ENCODE peak calls at places on chromosomes 12 and 14, in eight cellular contexts. One of them, this sample, is unnamed. For H3K36me3 and H3K4me1, the result is how much of the 10 kb centered on the place peaks cover.

GRCh38 chr14:103819503-103820307 is 27.7 kb downstream of the PPP1R13B start:
- DNase-seq in ovary: peak
- DNase-seq in pancreas: peak
- DNase-seq in SK-N-SH: peak
- DNase-seq in transverse colon: peak
- DNase-seq in Caco-2: no peak
- DNase-seq in small intestine: no peak
- DNase-seq in HAP-1: no peak
- DNase-seq in this sample: peak

GRCh38 chr12:91272456-91273063 is 89.9 kb upstream of the DCN start:
- DNase-seq in SK-N-SH: no peak
- DNase-seq in Caco-2: no peak
- DNase-seq in ovary: peak
- DNase-seq in HAP-1: no peak
- DNase-seq in transverse colon: peak
- DNase-seq in pancreas: peak
- DNase-seq in small intestine: no peak
- DNase-seq in this sample: peak

GRCh38 chr12:82223421-82223820 is 134.8 kb downstream of the CCDC59 start:
- DNase-seq in transverse colon: no peak
- DNase-seq in small intestine: no peak
- DNase-seq in ovary: no peak
- DNase-seq in SK-N-SH: no peak
- DNase-seq in Caco-2: no peak
- DNase-seq in pancreas: no peak
- DNase-seq in HAP-1: no peak
- DNase-seq in this sample: no peak

GRCh38 chr12:6606331-6607131 is 648 bp downstream of the CHD4 start:
- DNase-seq in ovary: peak
- DNase-seq in SK-N-SH: peak
- DNase-seq in pancreas: peak
- DNase-seq in HAP-1: no peak
- DNase-seq in Caco-2: peak
- DNase-seq in transverse colon: peak
- DNase-seq in small intestine: peak
- DNase-seq in this sample: no peak

GRCh38 chr12:49091056-49091835 is 3.4 kb downstream of the DHH start:
- DNase-seq in HAP-1: no peak
- DNase-seq in ovary: no peak
- DNase-seq in small intestine: no peak
- DNase-seq in transverse colon: no peak
- DNase-seq in SK-N-SH: no peak
- DNase-seq in Caco-2: no peak
- DNase-seq in pancreas: no peak
- DNase-seq in this sample: no peak

GRCh38 chr12:104319918-104320626 is 16.5 kb downstream of the EID3 start:
- DNase-seq in HAP-1: no peak
- DNase-seq in pancreas: no peak
- DNase-seq in ovary: no peak
- DNase-seq in SK-N-SH: no peak
- DNase-seq in small intestine: no peak
- DNase-seq in transverse colon: no peak
- DNase-seq in Caco-2: no peak
- DNase-seq in this sample: no peak

GRCh38 chr14:105733081-105734065 is 207.0 kb downstream of the TMEM121 start:
- DNase-seq in Caco-2: no peak
- DNase-seq in ovary: no peak
- DNase-seq in pancreas: no peak
- DNase-seq in transverse colon: no peak
- DNase-seq in HAP-1: no peak
- DNase-seq in small intestine: no peak
- DNase-seq in SK-N-SH: peak
- DNase-seq in this sample: no peak

GRCh38 chr14:73909681-73910080 is 23.0 kb downstream of the ZNF410 start:
- DNase-seq in Caco-2: no peak
- DNase-seq in SK-N-SH: no peak
- DNase-seq in ovary: peak
- DNase-seq in HAP-1: no peak
- DNase-seq in transverse colon: no peak
- DNase-seq in pancreas: no peak
- DNase-seq in small intestine: no peak
- DNase-seq in this sample: no peak

GRCh38 chr12:70487440-70487839 is 121.3 kb downstream of the KCNMB4 start:
- DNase-seq in SK-N-SH: no peak
- DNase-seq in HAP-1: no peak
- DNase-seq in pancreas: no peak
- DNase-seq in Caco-2: no peak
- DNase-seq in transverse colon: no peak
- DNase-seq in small intestine: no peak
- DNase-seq in ovary: no peak
- DNase-seq in this sample: no peak

GRCh38 chr14:90354551-90355298 is 23.0 kb upstream of the NRDE2 start:
- DNase-seq in SK-N-SH: no peak
- DNase-seq in HAP-1: no peak
- DNase-seq in pancreas: no peak
- DNase-seq in ovary: no peak
- DNase-seq in transverse colon: no peak
- DNase-seq in Caco-2: no peak
- DNase-seq in small intestine: no peak
- DNase-seq in this sample: no peak

DNA sequence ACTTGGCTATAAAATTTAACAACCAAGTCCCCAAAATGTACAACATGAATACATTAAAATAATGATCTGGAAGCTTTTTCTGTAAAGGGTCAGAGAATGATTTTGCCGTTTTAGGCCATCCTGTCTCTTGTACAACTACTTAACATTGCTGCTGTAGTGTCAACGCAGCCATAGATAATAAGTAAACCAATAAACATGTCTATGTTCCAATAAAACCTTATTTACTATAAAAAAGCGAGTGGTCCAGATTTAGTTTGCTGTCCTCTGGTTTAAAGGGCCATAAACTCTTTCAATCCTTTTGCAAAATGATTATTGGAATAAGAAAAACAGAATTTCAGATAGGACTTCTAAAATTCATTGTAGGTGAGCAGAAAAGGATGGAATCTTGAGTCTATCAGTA is 29.2 kb downstream of the SBNO1 start:
- DNase-seq in pancreas: no peak
- DNase-seq in HAP-1: no peak
- DNase-seq in SK-N-SH: no peak
- DNase-seq in ovary: no peak
- DNase-seq in small intestine: no peak
- DNase-seq in transverse colon: no peak
- DNase-seq in Caco-2: no peak
- DNase-seq in this sample: no peak
- H3K36me3 ChIP-seq in pancreas: under half
- H3K36me3 ChIP-seq in HAP-1: half or more
- H3K36me3 ChIP-seq in SK-N-SH: under half
- H3K36me3 ChIP-seq in ovary: under half
- H3K36me3 ChIP-seq in small intestine: under half
- H3K36me3 ChIP-seq in transverse colon: under half
- H3K36me3 ChIP-seq in Caco-2: under half
- H3K36me3 ChIP-seq in this sample: under half

DNA sequence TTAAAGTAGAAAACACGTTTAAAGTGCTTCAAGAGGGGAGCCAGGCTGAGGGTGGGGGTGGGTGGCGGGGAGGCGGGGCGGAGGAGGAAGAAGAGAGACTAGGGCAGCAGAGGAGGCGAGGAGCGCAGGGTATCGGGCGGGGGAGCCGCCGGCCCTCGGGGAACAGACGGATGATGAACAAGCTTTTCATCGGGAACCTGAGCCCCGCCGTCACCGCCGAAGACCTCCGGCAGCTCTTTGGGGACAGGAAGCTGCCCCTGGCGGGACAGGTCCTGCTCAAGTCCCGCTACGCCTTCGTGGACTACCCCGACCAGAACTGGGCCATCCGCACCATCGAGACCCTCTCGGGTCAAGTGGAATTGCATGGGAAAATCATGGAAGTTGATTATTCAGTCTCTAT is 39.2 kb downstream of the ZCRB1 start:
- DNase-seq in SK-N-SH: no peak
- DNase-seq in ovary: no peak
- DNase-seq in pancreas: no peak
- DNase-seq in transverse colon: no peak
- DNase-seq in Caco-2: no peak
- DNase-seq in small intestine: no peak
- DNase-seq in HAP-1: no peak
- DNase-seq in this sample: no peak
- H3K4me1 ChIP-seq in SK-N-SH: under half
- H3K4me1 ChIP-seq in ovary: under half
- H3K4me1 ChIP-seq in pancreas: under half
- H3K4me1 ChIP-seq in transverse colon: under half
- H3K4me1 ChIP-seq in Caco-2: under half
- H3K4me1 ChIP-seq in small intestine: under half
- H3K4me1 ChIP-seq in HAP-1: under half
- H3K4me1 ChIP-seq in this sample: under half

GRCh38 chr12:124956571-124956970 is 32.4 kb downstream of the DHX37 start:
- DNase-seq in pancreas: no peak
- DNase-seq in Caco-2: no peak
- DNase-seq in transverse colon: no peak
- DNase-seq in SK-N-SH: peak
- DNase-seq in HAP-1: no peak
- DNase-seq in small intestine: no peak
- DNase-seq in ovary: no peak
- DNase-seq in this sample: no peak
- H3K36me3 ChIP-seq in pancreas: under half
- H3K36me3 ChIP-seq in Caco-2: under half
- H3K36me3 ChIP-seq in transverse colon: under half
- H3K36me3 ChIP-seq in SK-N-SH: under half
- H3K36me3 ChIP-seq in HAP-1: half or more
- H3K36me3 ChIP-seq in small intestine: under half
- H3K36me3 ChIP-seq in ovary: under half
- H3K36me3 ChIP-seq in this sample: under half

GRCh38 chr12:102501773-102502172 is 21.4 kb upstream of the IGF1 start:
- DNase-seq in HAP-1: peak
- DNase-seq in pancreas: no peak
- DNase-seq in transverse colon: no peak
- DNase-seq in small intestine: no peak
- DNase-seq in ovary: peak
- DNase-seq in Caco-2: no peak
- DNase-seq in SK-N-SH: no peak
- DNase-seq in this sample: no peak
- H3K4me1 ChIP-seq in HAP-1: under half
- H3K4me1 ChIP-seq in pancreas: under half
- H3K4me1 ChIP-seq in transverse colon: under half
- H3K4me1 ChIP-seq in small intestine: under half
- H3K4me1 ChIP-seq in ovary: under half
- H3K4me1 ChIP-seq in Caco-2: under half
- H3K4me1 ChIP-seq in SK-N-SH: under half
- H3K4me1 ChIP-seq in this sample: under half

GRCh38 chr12:124333724-124334123 is 38.8 kb downstream of the RFLNA start:
- DNase-seq in pancreas: peak
- DNase-seq in SK-N-SH: no peak
- DNase-seq in small intestine: no peak
- DNase-seq in transverse colon: no peak
- DNase-seq in Caco-2: no peak
- DNase-seq in HAP-1: no peak
- DNase-seq in ovary: no peak
- DNase-seq in this sample: no peak

GRCh38 chr12:124332900-124333299 is 38.0 kb downstream of the RFLNA start:
- DNase-seq in Caco-2: no peak
- DNase-seq in ovary: no peak
- DNase-seq in pancreas: peak
- DNase-seq in SK-N-SH: no peak
- DNase-seq in transverse colon: no peak
- DNase-seq in small intestine: no peak
- DNase-seq in HAP-1: no peak
- DNase-seq in this sample: no peak

GRCh38 chr12:124335426-124336183 is 40.7 kb downstream of the RFLNA start:
- DNase-seq in ovary: no peak
- DNase-seq in transverse colon: no peak
- DNase-seq in pancreas: peak
- DNase-seq in small intestine: no peak
- DNase-seq in SK-N-SH: no peak
- DNase-seq in HAP-1: no peak
- DNase-seq in Caco-2: no peak
- DNase-seq in this sample: no peak

GRCh38 chr12:124334976-124335375 is 40.1 kb downstream of the RFLNA start:
- DNase-seq in small intestine: no peak
- DNase-seq in transverse colon: no peak
- DNase-seq in SK-N-SH: no peak
- DNase-seq in HAP-1: no peak
- DNase-seq in Caco-2: no peak
- DNase-seq in pancreas: peak
- DNase-seq in ovary: no peak
- DNase-seq in this sample: no peak

DNA sequence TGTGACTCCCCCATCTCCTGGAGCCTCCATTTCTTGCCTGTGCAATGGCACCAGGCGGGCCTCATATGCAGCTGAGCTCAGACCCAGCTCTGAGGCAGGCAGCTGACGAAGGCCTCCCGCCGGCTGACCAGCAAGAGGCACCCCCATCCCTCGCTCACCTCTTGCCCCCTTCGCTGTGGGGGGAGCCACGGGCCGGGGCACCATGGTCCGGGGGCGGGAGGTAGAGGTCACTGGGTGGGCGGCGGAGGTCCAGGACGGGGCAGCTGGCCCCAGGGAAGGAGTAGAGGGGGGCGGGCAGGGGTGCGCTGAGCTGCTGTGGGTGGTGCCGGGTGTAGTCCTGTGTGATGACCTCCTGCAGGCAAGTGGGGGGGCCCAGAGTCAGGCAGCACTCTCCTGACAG is 39.4 kb downstream of the RFLNA start:
- DNase-seq in pancreas: no peak
- DNase-seq in small intestine: no peak
- DNase-seq in transverse colon: no peak
- DNase-seq in Caco-2: no peak
- DNase-seq in ovary: no peak
- DNase-seq in SK-N-SH: no peak
- DNase-seq in HAP-1: no peak
- DNase-seq in this sample: no peak
- H3K36me3 ChIP-seq in pancreas: half or more
- H3K36me3 ChIP-seq in small intestine: under half
- H3K36me3 ChIP-seq in transverse colon: half or more
- H3K36me3 ChIP-seq in Caco-2: under half
- H3K36me3 ChIP-seq in ovary: under half
- H3K36me3 ChIP-seq in SK-N-SH: half or more
- H3K36me3 ChIP-seq in HAP-1: under half
- H3K36me3 ChIP-seq in this sample: under half

GRCh38 chr14:59317782-59318505 is 129.5 kb downstream of the DAAM1 start:
- DNase-seq in pancreas: no peak
- DNase-seq in Caco-2: no peak
- DNase-seq in transverse colon: no peak
- DNase-seq in HAP-1: no peak
- DNase-seq in small intestine: no peak
- DNase-seq in SK-N-SH: no peak
- DNase-seq in ovary: no peak
- DNase-seq in this sample: no peak
- H3K4me1 ChIP-seq in pancreas: under half
- H3K4me1 ChIP-seq in Caco-2: under half
- H3K4me1 ChIP-seq in transverse colon: half or more
- H3K4me1 ChIP-seq in HAP-1: under half
- H3K4me1 ChIP-seq in small intestine: under half
- H3K4me1 ChIP-seq in SK-N-SH: under half
- H3K4me1 ChIP-seq in ovary: under half
- H3K4me1 ChIP-seq in this sample: under half

This sample was measured in iPS DF 6.9.